ENCODE peak calls at places on chromosomes 7 and 10, in ten cellular contexts. One of them, this sample, is unnamed.
A peak's percentile ranks its signal among the peaks of the same experiment; 100 is the strongest.

GRCh38 chr10:75140246-75140645 is 28.8 kb downstream of the SAMD8 start:
- DNase-seq in pons: no peak
- DNase-seq in osteocyte: no peak
- DNase-seq in CD8-positive, alpha-beta T cell: no peak
- DNase-seq in HTR-8/SVneo: no peak
- DNase-seq in AG04449: no peak
- DNase-seq in HT1080: no peak
- DNase-seq in germinal center: no peak
- DNase-seq in AG04450: no peak
- DNase-seq in left cardiac atrium: no peak
- DNase-seq in this sample: no peak

GRCh38 chr7:100407285-100408180 is 21.0 kb downstream of the ZCWPW1 start:
- DNase-seq in pons: peak; percentile 59
- DNase-seq in osteocyte: no peak
- DNase-seq in CD8-positive, alpha-beta T cell: peak; percentile 33
- DNase-seq in HTR-8/SVneo: peak; percentile 66
- DNase-seq in AG04449: no peak
- DNase-seq in HT1080: peak; percentile 75
- DNase-seq in germinal center: peak; percentile 71
- DNase-seq in AG04450: peak; percentile 41
- DNase-seq in left cardiac atrium: no peak
- DNase-seq in this sample: no peak

GRCh38 chr7:44767912-44768662 is 19.4 kb downstream of the ZMIZ2 start:
- DNase-seq in pons: peak; percentile 87
- DNase-seq in osteocyte: no peak
- DNase-seq in CD8-positive, alpha-beta T cell: no peak
- DNase-seq in HTR-8/SVneo: no peak
- DNase-seq in AG04449: no peak
- DNase-seq in HT1080: no peak
- DNase-seq in germinal center: peak; percentile 37
- DNase-seq in AG04450: peak; percentile 68
- DNase-seq in left cardiac atrium: peak; percentile 74
- DNase-seq in this sample: peak; percentile 6

GRCh38 chr10:120506674-120507073 is 49.6 kb downstream of the PLPP4 start:
- DNase-seq in pons: no peak
- DNase-seq in osteocyte: no peak
- DNase-seq in CD8-positive, alpha-beta T cell: no peak
- DNase-seq in HTR-8/SVneo: no peak
- DNase-seq in AG04449: no peak
- DNase-seq in HT1080: no peak
- DNase-seq in germinal center: no peak
- DNase-seq in AG04450: no peak
- DNase-seq in left cardiac atrium: no peak
- DNase-seq in this sample: no peak

GRCh38 chr7:112573302-112574039 is 92.7 kb downstream of the LSMEM1 start:
- DNase-seq in pons: no peak
- DNase-seq in osteocyte: no peak
- DNase-seq in CD8-positive, alpha-beta T cell: no peak
- DNase-seq in HTR-8/SVneo: no peak
- DNase-seq in AG04449: no peak
- DNase-seq in HT1080: peak; percentile 70
- DNase-seq in germinal center: no peak
- DNase-seq in AG04450: no peak
- DNase-seq in left cardiac atrium: no peak
- DNase-seq in this sample: no peak

GRCh38 chr10:101038486-101038885 is 7.5 kb downstream of the SFXN3 start:
- DNase-seq in pons: no peak
- DNase-seq in osteocyte: no peak
- DNase-seq in CD8-positive, alpha-beta T cell: no peak
- DNase-seq in HTR-8/SVneo: no peak
- DNase-seq in AG04449: no peak
- DNase-seq in HT1080: no peak
- DNase-seq in germinal center: no peak
- DNase-seq in AG04450: no peak
- DNase-seq in left cardiac atrium: no peak
- DNase-seq in this sample: no peak

GRCh38 chr7:924541-925231 is 29.8 kb downstream of the ADAP1 start:
- DNase-seq in pons: no peak
- DNase-seq in osteocyte: peak; percentile 80
- DNase-seq in CD8-positive, alpha-beta T cell: peak; percentile 57
- DNase-seq in HTR-8/SVneo: no peak
- DNase-seq in AG04449: no peak
- DNase-seq in HT1080: no peak
- DNase-seq in germinal center: no peak
- DNase-seq in AG04450: no peak
- DNase-seq in left cardiac atrium: peak; percentile 36
- DNase-seq in this sample: no peak

GRCh38 chr7:7862393-7862792 is 106.2 kb upstream of the GLCCI1 start:
- DNase-seq in pons: no peak
- DNase-seq in osteocyte: no peak
- DNase-seq in CD8-positive, alpha-beta T cell: no peak
- DNase-seq in HTR-8/SVneo: no peak
- DNase-seq in AG04449: no peak
- DNase-seq in HT1080: no peak
- DNase-seq in germinal center: no peak
- DNase-seq in AG04450: no peak
- DNase-seq in left cardiac atrium: no peak
- DNase-seq in this sample: no peak

GRCh38 chr10:7054915-7055314 is 355.9 kb downstream of the SFMBT2 start:
- DNase-seq in pons: no peak
- DNase-seq in osteocyte: no peak
- DNase-seq in CD8-positive, alpha-beta T cell: no peak
- DNase-seq in HTR-8/SVneo: peak; percentile 17
- DNase-seq in AG04449: no peak
- DNase-seq in HT1080: no peak
- DNase-seq in germinal center: peak; percentile 34
- DNase-seq in AG04450: no peak
- DNase-seq in left cardiac atrium: no peak
- DNase-seq in this sample: no peak

GRCh38 chr10:67173787-67174186 is 248.0 kb downstream of the LRRTM3 start:
- DNase-seq in pons: no peak
- DNase-seq in osteocyte: no peak
- DNase-seq in CD8-positive, alpha-beta T cell: no peak
- DNase-seq in HTR-8/SVneo: no peak
- DNase-seq in AG04449: no peak
- DNase-seq in HT1080: no peak
- DNase-seq in germinal center: no peak
- DNase-seq in AG04450: no peak
- DNase-seq in left cardiac atrium: no peak
- DNase-seq in this sample: no peak

GRCh38 chr7:77903597-77903996 is 105.0 kb downstream of the PHTF2 start:
- DNase-seq in pons: no peak
- DNase-seq in osteocyte: no peak
- DNase-seq in CD8-positive, alpha-beta T cell: no peak
- DNase-seq in HTR-8/SVneo: no peak
- DNase-seq in AG04449: no peak
- DNase-seq in HT1080: no peak
- DNase-seq in germinal center: peak; percentile 21
- DNase-seq in AG04450: no peak
- DNase-seq in left cardiac atrium: no peak
- DNase-seq in this sample: no peak

GRCh38 chr10:71059059-71059818 is 153.1 kb upstream of the UNC5B start:
- DNase-seq in pons: no peak
- DNase-seq in osteocyte: no peak
- DNase-seq in CD8-positive, alpha-beta T cell: no peak
- DNase-seq in HTR-8/SVneo: no peak
- DNase-seq in AG04449: no peak
- DNase-seq in HT1080: no peak
- DNase-seq in germinal center: no peak
- DNase-seq in AG04450: no peak
- DNase-seq in left cardiac atrium: no peak
- DNase-seq in this sample: no peak

GRCh38 chr10:2335626-2336025 is 598.3 kb upstream of the ADARB2 start:
- DNase-seq in pons: peak; percentile 56
- DNase-seq in osteocyte: no peak
- DNase-seq in CD8-positive, alpha-beta T cell: no peak
- DNase-seq in HTR-8/SVneo: no peak
- DNase-seq in AG04449: no peak
- DNase-seq in HT1080: no peak
- DNase-seq in germinal center: no peak
- DNase-seq in AG04450: no peak
- DNase-seq in left cardiac atrium: no peak
- DNase-seq in this sample: no peak

GRCh38 chr7:130902755-130903357 is 168.8 kb upstream of the KLF14 start:
- DNase-seq in pons: no peak
- DNase-seq in osteocyte: no peak
- DNase-seq in CD8-positive, alpha-beta T cell: no peak
- DNase-seq in HTR-8/SVneo: no peak
- DNase-seq in AG04449: no peak
- DNase-seq in HT1080: peak; percentile 40
- DNase-seq in germinal center: no peak
- DNase-seq in AG04450: no peak
- DNase-seq in left cardiac atrium: no peak
- DNase-seq in this sample: no peak

GRCh38 chr7:91465595-91466061 is 201.4 kb downstream of the FZD1 start:
- DNase-seq in pons: no peak
- DNase-seq in osteocyte: no peak
- DNase-seq in CD8-positive, alpha-beta T cell: no peak
- DNase-seq in HTR-8/SVneo: no peak
- DNase-seq in AG04449: no peak
- DNase-seq in HT1080: no peak
- DNase-seq in germinal center: no peak
- DNase-seq in AG04450: no peak
- DNase-seq in left cardiac atrium: no peak
- DNase-seq in this sample: no peak

GRCh38 chr7:63012633-63013183 is 985.9 kb upstream of the ZNF722 start:
- DNase-seq in pons: no peak
- DNase-seq in osteocyte: no peak
- DNase-seq in CD8-positive, alpha-beta T cell: no peak
- DNase-seq in HTR-8/SVneo: no peak
- DNase-seq in AG04449: no peak
- DNase-seq in HT1080: no peak
- DNase-seq in germinal center: no peak
- DNase-seq in AG04450: no peak
- DNase-seq in left cardiac atrium: no peak
- DNase-seq in this sample: no peak

GRCh38 chr10:97196213-97197029 is 10.7 kb upstream of the SLIT1 start:
- DNase-seq in pons: peak; percentile 45
- DNase-seq in osteocyte: no peak
- DNase-seq in CD8-positive, alpha-beta T cell: peak; percentile 62
- DNase-seq in HTR-8/SVneo: peak; percentile 77
- DNase-seq in AG04449: no peak
- DNase-seq in HT1080: peak; percentile 45
- DNase-seq in germinal center: peak; percentile 78
- DNase-seq in AG04450: peak; percentile 10
- DNase-seq in left cardiac atrium: peak; percentile 42
- DNase-seq in this sample: peak; percentile 52

GRCh38 chr7:98970031-98970615 is 91.8 kb downstream of the TRRAP start:
- DNase-seq in pons: no peak
- DNase-seq in osteocyte: no peak
- DNase-seq in CD8-positive, alpha-beta T cell: no peak
- DNase-seq in HTR-8/SVneo: no peak
- DNase-seq in AG04449: no peak
- DNase-seq in HT1080: no peak
- DNase-seq in germinal center: no peak
- DNase-seq in AG04450: no peak
- DNase-seq in left cardiac atrium: no peak
- DNase-seq in this sample: no peak

GRCh38 chr10:43274011-43274410 is 7.1 kb upstream of the RASGEF1A start:
- DNase-seq in pons: no peak
- DNase-seq in osteocyte: no peak
- DNase-seq in CD8-positive, alpha-beta T cell: no peak
- DNase-seq in HTR-8/SVneo: no peak
- DNase-seq in AG04449: no peak
- DNase-seq in HT1080: no peak
- DNase-seq in germinal center: no peak
- DNase-seq in AG04450: no peak
- DNase-seq in left cardiac atrium: no peak
- DNase-seq in this sample: no peak

GRCh38 chr10:90856964-90857634 is 740 bp downstream of the HTR7 start:
- DNase-seq in pons: no peak
- DNase-seq in osteocyte: no peak
- DNase-seq in CD8-positive, alpha-beta T cell: no peak
- DNase-seq in HTR-8/SVneo: no peak
- DNase-seq in AG04449: no peak
- DNase-seq in HT1080: peak; percentile 38
- DNase-seq in germinal center: no peak
- DNase-seq in AG04450: no peak
- DNase-seq in left cardiac atrium: no peak
- DNase-seq in this sample: no peak

GRCh38 chr10:9147475-9147874 is 1093.0 kb downstream of the GATA3 start:
- DNase-seq in pons: no peak
- DNase-seq in osteocyte: no peak
- DNase-seq in CD8-positive, alpha-beta T cell: no peak
- DNase-seq in HTR-8/SVneo: no peak
- DNase-seq in AG04449: no peak
- DNase-seq in HT1080: no peak
- DNase-seq in germinal center: no peak
- DNase-seq in AG04450: no peak
- DNase-seq in left cardiac atrium: no peak
- DNase-seq in this sample: no peak

GRCh38 chr10:51079331-51079730 is 5.0 kb downstream of the PRKG1 start:
- DNase-seq in pons: no peak
- DNase-seq in osteocyte: no peak
- DNase-seq in CD8-positive, alpha-beta T cell: no peak
- DNase-seq in HTR-8/SVneo: no peak
- DNase-seq in AG04449: no peak
- DNase-seq in HT1080: no peak
- DNase-seq in germinal center: no peak
- DNase-seq in AG04450: no peak
- DNase-seq in left cardiac atrium: no peak
- DNase-seq in this sample: no peak

GRCh38 chr10:121804460-121804859 is 123.4 kb downstream of the ATE1 start:
- DNase-seq in pons: no peak
- DNase-seq in osteocyte: no peak
- DNase-seq in CD8-positive, alpha-beta T cell: no peak
- DNase-seq in HTR-8/SVneo: no peak
- DNase-seq in AG04449: peak; percentile 62
- DNase-seq in HT1080: peak; percentile 15
- DNase-seq in germinal center: no peak
- DNase-seq in AG04450: peak; percentile 29
- DNase-seq in left cardiac atrium: no peak
- DNase-seq in this sample: no peak

GRCh38 chr7:31493714-31494181 is 20.1 kb upstream of the ITPRID1 start:
- DNase-seq in pons: peak; percentile 39
- DNase-seq in osteocyte: no peak
- DNase-seq in CD8-positive, alpha-beta T cell: no peak
- DNase-seq in HTR-8/SVneo: no peak
- DNase-seq in AG04449: no peak
- DNase-seq in HT1080: peak; percentile 60
- DNase-seq in germinal center: no peak
- DNase-seq in AG04450: no peak
- DNase-seq in left cardiac atrium: no peak
- DNase-seq in this sample: no peak

GRCh38 chr7:48299580-48300169 is 128.4 kb downstream of the ABCA13 start:
- DNase-seq in pons: peak; percentile 76
- DNase-seq in osteocyte: no peak
- DNase-seq in CD8-positive, alpha-beta T cell: peak; percentile 19
- DNase-seq in HTR-8/SVneo: peak; percentile 42
- DNase-seq in AG04449: no peak
- DNase-seq in HT1080: peak; percentile 79
- DNase-seq in germinal center: peak; percentile 7
- DNase-seq in AG04450: peak; percentile 49
- DNase-seq in left cardiac atrium: peak; percentile 36
- DNase-seq in this sample: no peak

GRCh38 chr10:122181901-122182799 is 88.9 kb upstream of the BTBD16 start:
- DNase-seq in pons: no peak
- DNase-seq in osteocyte: no peak
- DNase-seq in CD8-positive, alpha-beta T cell: no peak
- DNase-seq in HTR-8/SVneo: no peak
- DNase-seq in AG04449: no peak
- DNase-seq in HT1080: peak; percentile 60
- DNase-seq in germinal center: no peak
- DNase-seq in AG04450: no peak
- DNase-seq in left cardiac atrium: no peak
- DNase-seq in this sample: no peak

GRCh38 chr10:86821600-86821999 is 65.2 kb downstream of the BMPR1A start:
- DNase-seq in pons: no peak
- DNase-seq in osteocyte: no peak
- DNase-seq in CD8-positive, alpha-beta T cell: no peak
- DNase-seq in HTR-8/SVneo: no peak
- DNase-seq in AG04449: no peak
- DNase-seq in HT1080: peak; percentile 20
- DNase-seq in germinal center: no peak
- DNase-seq in AG04450: no peak
- DNase-seq in left cardiac atrium: no peak
- DNase-seq in this sample: no peak

GRCh38 chr10:86286591-86287421 is 79.8 kb downstream of the GRID1 start:
- DNase-seq in pons: no peak
- DNase-seq in osteocyte: peak; percentile 77
- DNase-seq in CD8-positive, alpha-beta T cell: peak; percentile 3
- DNase-seq in HTR-8/SVneo: no peak
- DNase-seq in AG04449: no peak
- DNase-seq in HT1080: no peak
- DNase-seq in germinal center: no peak
- DNase-seq in AG04450: no peak
- DNase-seq in left cardiac atrium: no peak
- DNase-seq in this sample: no peak